ENCODE peak calls at places on chromosomes 2 and 18, in six cellular contexts. A is posterior cingulate gyrus, O is AG09309, D is colonic mucosa, I is non-pigmented ciliary epithelial cell, H is Kasumi-1. K is an unnamed sample.

GRCh38 chr2:16633632-16634430 is 31.8 kb downstream of the CYRIA start:
- DNase-seq in D (no peak), A (no peak), I (no peak), O (no peak), H (no peak), K (no peak)

GRCh38 chr2:96253006-96253405 is 12.8 kb downstream of the TMEM127 start:
- DNase-seq in A (no peak), H (no peak), D (no peak), I (no peak), O (no peak), K (no peak)

GRCh38 chr2:8860239-8860638 is 22.8 kb upstream of the KIDINS220 start:
- DNase-seq in D (no peak), I (no peak), H (no peak), O (no peak), A (no peak), K (no peak)

GRCh38 chr2:235641333-235641732 is 147.5 kb downstream of the AGAP1 start:
- DNase-seq in D (no peak), H (no peak), O (no peak), I (no peak), A (no peak), K (no peak)

GRCh38 chr2:95346236-95346737 is 49.1 kb downstream of the KCNIP3 start:
- DNase-seq in I (no peak), A (no peak), H (no peak), O (no peak), D (peak; percentile 65), K (peak; percentile 29)

GRCh38 chr2:15941970-15942710 is 1.8 kb downstream of the MYCN start:
- DNase-seq in H (peak; percentile 16), I (no peak), A (peak; percentile 40), O (no peak), D (peak; percentile 30), K (peak; percentile 48)

GRCh38 chr18:8890957-8891464 is 185.7 kb downstream of the MTCL1 start:
- DNase-seq in H (no peak), I (peak; percentile 90), A (no peak), D (no peak), O (peak; percentile 82), K (peak; percentile 56)

GRCh38 chr2:219877714-219878113 is 250.3 kb downstream of the SLC4A3 start:
- DNase-seq in O (no peak), D (no peak), A (no peak), H (no peak), I (no peak), K (no peak)

GRCh38 chr2:150885236-150885635 is 376.4 kb downstream of the RBM43 start:
- DNase-seq in I (no peak), D (no peak), H (no peak), O (no peak), A (no peak), K (no peak)

GRCh38 chr18:9333441-9334350 is 877 bp upstream of the TWSG1 start:
- DNase-seq in H (peak; percentile 59), D (peak; percentile 40), I (no peak), O (no peak), A (no peak), K (no peak)

GRCh38 chr2:206700141-206700540 is 18.1 kb downstream of the DYTN start:
- DNase-seq in A (no peak), D (no peak), I (no peak), O (no peak), H (no peak), K (no peak)

GRCh38 chr2:145906356-145906755 is 1386.4 kb upstream of the ZEB2 start:
- DNase-seq in D (no peak), O (no peak), A (no peak), H (no peak), I (no peak), K (no peak)

K was measured in neuronal stem cell.